ENCODE peak calls at places on chromosomes 11 and 22, in four cellular contexts. E is neural crest cell, Y is suprapubic skin, X is GM10248. O is an unnamed sample.

GRCh38 chr11:34063061-34063795 is 11.7 kb downstream of the CAPRIN1 start:
- DNase-seq in E (no peak), Y (no peak), X (no peak), O (no peak)

GRCh38 chr11:94910779-94911178 is 62.6 kb downstream of the CWC15 start:
- DNase-seq in E (no peak), Y (no peak), X (no peak), O (no peak)

GRCh38 chr11:97968071-97968470 is 1052.7 kb upstream of the CNTN5 start:
- DNase-seq in E (no peak), Y (no peak), X (no peak), O (no peak)

GRCh38 chr11:117670924-117671323 is 126.1 kb downstream of the DSCAML1 start:
- DNase-seq in E (no peak), Y (no peak), X (no peak), O (no peak)

GRCh38 chr11:83073884-83074283 is 2.2 kb upstream of the RAB30 start:
- DNase-seq in E (no peak), Y (no peak), X (no peak), O (no peak)

GRCh38 chr11:85096939-85097338 is 530.2 kb downstream of the DLG2 start:
- DNase-seq in E (no peak), Y (no peak), X (no peak), O (no peak)

GRCh38 chr11:119029340-119030028 is 1.2 kb downstream of the SLC37A4 start:
- DNase-seq in E (no peak), Y (no peak), X (peak), O (peak)

GRCh38 chr11:119066481-119066880 is 1.1 kb upstream of the VPS11 start:
- DNase-seq in E (no peak), Y (no peak), X (no peak), O (no peak)

GRCh38 chr11:120839846-120840402 is 184.0 kb upstream of the TBCEL start:
- DNase-seq in E (no peak), Y (no peak), X (peak), O (no peak)

GRCh38 chr11:132496341-132496740 is 1036.0 kb downstream of the OPCML start:
- DNase-seq in E (no peak), Y (no peak), X (no peak), O (no peak)

GRCh38 chr11:133577403-133577802 is 45.1 kb upstream of the OPCML start:
- DNase-seq in E (no peak), Y (no peak), X (no peak), O (no peak)

GRCh38 chr11:110100476-110101240 is 7.5 kb downstream of the ZC3H12C start:
- DNase-seq in E (no peak), Y (no peak), X (no peak), O (no peak)

GRCh38 chr11:116278076-116278475 is 494.7 kb downstream of the BUD13 start:
- DNase-seq in E (no peak), Y (no peak), X (no peak), O (no peak)

GRCh38 chr11:68127791-68128681 is 6.8 kb upstream of the CHKA start:
- DNase-seq in E (peak), Y (no peak), X (no peak), O (peak)

GRCh38 chr11:95512177-95512576 is 277.4 kb downstream of the FAM76B start:
- DNase-seq in E (no peak), Y (peak), X (no peak), O (no peak)

GRCh38 chr22:41405588-41405987 is 23.8 kb downstream of the TEF start:
- DNase-seq in E (no peak), Y (no peak), X (peak), O (peak)

GRCh38 chr11:3218483-3219280 is at the start of gene MRGPRG:
- DNase-seq in E (no peak), Y (peak), X (no peak), O (no peak)

GRCh38 chr11:77381749-77382693 is 80.5 kb upstream of the GDPD4 start:
- DNase-seq in E (no peak), Y (no peak), X (no peak), O (no peak)

GRCh38 chr11:67273260-67273990 is 7.2 kb downstream of the GRK2 start:
- DNase-seq in E (no peak), Y (peak), X (no peak), O (no peak)

GRCh38 chr11:65078151-65078550 is 5.7 kb downstream of the CDCA5 start:
- DNase-seq in E (peak), Y (no peak), X (peak), O (peak)

GRCh38 chr11:96447208-96447607 is 57.4 kb downstream of the JRKL start:
- DNase-seq in E (no peak), Y (no peak), X (no peak), O (no peak)

GRCh38 chr22:48096846-48097665 is 1334.6 kb downstream of the TBC1D22A start:
- DNase-seq in E (no peak), Y (peak), X (no peak), O (no peak)

GRCh38 chr11:126585388-126586302 is 230.2 kb downstream of the ST3GAL4 start:
- DNase-seq in E (no peak), Y (peak), X (no peak), O (no peak)

GRCh38 chr11:122306776-122307479 is 190.9 kb upstream of the BLID start:
- DNase-seq in E (no peak), Y (no peak), X (no peak), O (no peak)

GRCh38 chr11:62336949-62337681 is at the start of gene ASRGL1:
- DNase-seq in E (peak), Y (peak), X (peak), O (peak)

GRCh38 chr22:30221121-30221992 is 25.2 kb downstream of the LIF start:
- DNase-seq in E (no peak), Y (no peak), X (peak), O (peak)

GRCh38 chr11:131924446-131925240 is 554.2 kb downstream of the NTM start:
- DNase-seq in E (no peak), Y (no peak), X (no peak), O (no peak)

GRCh38 chr11:2591805-2592204 is 108.0 kb downstream of the KCNQ1OT1 start:
- DNase-seq in E (no peak), Y (no peak), X (peak), O (peak)

GRCh38 chr11:15972838-15973237 is 383.5 kb downstream of the SOX6 start:
- DNase-seq in E (no peak), Y (no peak), X (no peak), O (no peak)

GRCh38 chr22:46082633-46083032 is 67.7 kb upstream of the PPARA start:
- DNase-seq in E (no peak), Y (no peak), X (no peak), O (no peak)

GRCh38 chr11:73453562-73453961 is 77.4 kb downstream of the RELT start:
- DNase-seq in E (no peak), Y (no peak), X (no peak), O (no peak)

GRCh38 chr11:27868226-27868625 is 168.0 kb upstream of the BDNF start:
- DNase-seq in E (no peak), Y (no peak), X (no peak), O (no peak)

GRCh38 chr11:7268727-7269126 is 17.0 kb downstream of the SYT9 start:
- DNase-seq in E (no peak), Y (no peak), X (no peak), O (no peak)

GRCh38 chr11:109772846-109773400 is 320.3 kb upstream of the ZC3H12C start:
- DNase-seq in E (no peak), Y (no peak), X (no peak), O (no peak)

GRCh38 chr22:44268431-44269116 is 44.2 kb downstream of the SHISAL1 start:
- DNase-seq in E (no peak), Y (no peak), X (no peak), O (no peak)

GRCh38 chr22:48894064-48894671 is 933.5 kb downstream of the BRD1 start:
- DNase-seq in E (no peak), Y (no peak), X (no peak), O (peak)

GRCh38 chr11:20058749-20059458 is 101.4 kb downstream of the DBX1 start:
- DNase-seq in E (no peak), Y (no peak), X (no peak), O (no peak)

GRCh38 chr11:114059278-114059983 is at the start of gene ZBTB16:
- DNase-seq in E (peak), Y (peak), X (no peak), O (peak)

GRCh38 chr11:3037041-3037944 is 19.9 kb downstream of the CARS1 start:
- DNase-seq in E (peak), Y (peak), X (peak), O (peak)

GRCh38 chr22:46968359-46968740 is 205.9 kb downstream of the TBC1D22A start:
- DNase-seq in E (no peak), Y (no peak), X (no peak), O (no peak)

DNA sequence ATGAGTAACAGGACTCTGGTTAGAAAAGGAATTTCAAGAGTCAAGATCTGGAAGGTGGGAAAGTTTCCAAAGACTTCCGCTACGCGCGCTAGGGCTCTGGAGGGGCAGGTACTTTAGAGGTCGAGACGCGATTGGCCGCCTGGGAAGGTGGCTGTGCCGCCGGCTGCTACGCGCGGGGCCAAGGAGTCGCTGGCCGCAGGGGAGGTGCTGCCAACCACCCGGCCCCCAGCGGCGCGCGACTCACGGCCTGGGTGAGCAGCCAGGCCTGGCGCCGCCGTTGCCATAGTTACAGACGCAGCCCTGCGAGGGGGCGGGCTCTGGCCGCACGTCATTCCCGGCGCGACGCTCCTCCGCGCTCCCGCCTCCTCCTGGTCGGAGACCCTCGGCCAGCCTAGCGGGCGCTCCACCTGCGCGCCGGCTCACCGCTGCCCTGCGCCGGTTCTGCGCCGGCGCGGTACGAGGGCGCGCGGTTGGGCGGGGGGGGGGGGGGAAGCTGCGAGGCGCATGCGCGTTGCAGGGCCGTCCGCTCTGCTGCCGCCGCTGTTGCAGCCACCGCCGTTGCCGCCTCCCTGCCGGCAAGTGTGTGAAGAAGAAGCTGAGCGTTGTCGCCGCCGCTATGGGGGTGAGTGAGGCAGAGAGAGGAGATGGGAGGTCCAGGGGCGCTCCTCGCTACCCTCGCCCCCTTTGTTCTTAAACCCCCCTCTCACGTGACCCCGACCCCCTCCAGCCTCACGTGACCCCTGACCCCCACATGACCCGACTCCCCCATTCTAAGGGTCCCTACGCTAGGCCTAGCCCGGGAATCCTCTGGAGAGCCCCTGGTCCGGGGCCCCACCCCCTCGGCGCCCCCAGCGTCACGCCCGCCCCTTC is at the start of gene NAA40:
- DNase-seq in E (peak), Y (peak), X (peak), O (peak)
- TF ChIP-seq CTCF in E (no peak), Y (no peak), X (no peak), O (no peak)

GRCh38 chr22:24231706-24232105 is 13.2 kb downstream of the GGT5 start:
- DNase-seq in E (no peak), Y (no peak), X (no peak), O (no peak)

GRCh38 chr22:24232725-24233124 is 12.2 kb downstream of the GGT5 start:
- DNase-seq in E (no peak), Y (no peak), X (no peak), O (no peak)

GRCh38 chr22:24233235-24233634 is 11.6 kb downstream of the GGT5 start:
- DNase-seq in E (no peak), Y (no peak), X (peak), O (no peak)

GRCh38 chr22:24232124-24232523 is 12.8 kb downstream of the GGT5 start:
- DNase-seq in E (no peak), Y (no peak), X (peak), O (peak)

DNA sequence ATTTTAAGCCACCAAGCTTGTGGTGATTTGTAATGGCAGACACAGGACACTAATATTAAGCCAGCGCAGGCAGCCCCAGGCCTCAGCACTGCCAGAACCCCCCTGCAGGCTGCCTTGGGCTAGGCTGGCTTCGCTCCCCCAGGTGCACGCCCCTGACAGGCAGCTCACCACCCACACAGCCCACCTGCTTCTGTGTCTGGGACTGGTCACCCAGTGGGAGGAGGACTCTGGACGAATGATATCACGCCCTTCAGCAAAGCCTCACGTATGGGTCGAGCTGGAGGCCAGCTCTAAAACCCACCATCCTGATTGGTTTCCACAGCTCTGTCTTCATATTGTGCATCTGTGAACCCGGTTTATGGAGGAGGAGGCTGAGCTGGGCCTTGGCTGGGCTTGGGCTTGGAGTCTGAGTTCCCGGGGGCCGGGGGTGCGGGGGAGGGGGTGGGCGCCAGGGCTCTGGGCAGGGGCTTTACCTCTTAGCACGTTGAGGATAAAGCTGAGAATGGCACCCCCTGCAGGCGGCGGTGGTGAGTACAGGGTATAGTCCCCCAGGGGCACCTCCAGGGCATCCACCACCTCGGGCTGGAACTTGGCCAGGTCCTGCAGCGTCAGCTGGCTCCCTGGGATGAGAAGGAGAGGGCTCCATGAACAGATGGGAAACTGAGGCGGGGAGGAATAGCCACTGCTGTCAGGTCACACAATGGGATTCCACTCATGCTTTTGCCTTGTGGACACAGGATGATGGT is 13.8 kb downstream of the GGT5 start:
- DNase-seq in E (peak), Y (no peak), X (peak), O (peak)
- TF ChIP-seq CTCF in E (peak), Y (peak), X (peak), O (peak)

GRCh38 chr22:39306456-39307361 is 12.7 kb downstream of the RPL3 start:
- DNase-seq in E (no peak), Y (peak), X (no peak), O (peak)
- TF ChIP-seq CTCF in E (peak), Y (no peak), X (peak), O (peak)

GRCh38 chr11:44351898-44352498 is 42.1 kb upstream of the ALX4 start:
- DNase-seq in E (no peak), Y (no peak), X (no peak), O (no peak)
- TF ChIP-seq CTCF in E (peak), Y (no peak), X (peak), O (no peak)

DNA sequence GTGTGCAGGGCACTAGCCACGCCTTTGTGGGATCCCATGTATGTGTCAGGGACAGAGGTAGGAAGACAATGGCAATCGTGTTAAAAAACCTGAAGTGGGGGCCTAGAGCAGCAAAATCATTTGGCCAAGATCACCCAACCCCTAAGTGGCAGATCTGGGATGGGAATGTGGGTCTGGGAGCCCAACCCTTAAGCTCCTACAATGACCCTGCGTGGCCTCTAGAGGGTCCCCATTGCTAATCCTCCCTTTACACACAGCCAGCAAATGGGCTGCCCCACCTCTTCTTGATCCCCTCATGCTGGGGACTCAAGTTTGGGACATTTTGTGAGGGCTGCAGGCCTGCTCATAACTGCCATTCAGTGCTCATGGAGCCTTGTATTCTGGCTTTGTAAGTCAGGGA is 73.2 kb upstream of the SUSD2 start:
- DNase-seq in E (no peak), Y (no peak), X (no peak), O (no peak)
- TF ChIP-seq CTCF in E (no peak), Y (no peak), X (no peak), O (no peak)

GRCh38 chr22:50696799-50697561 is 24.4 kb downstream of the SHANK3 start:
- DNase-seq in E (peak), Y (peak), X (no peak), O (no peak)
- TF ChIP-seq CTCF in E (peak), Y (peak), X (no peak), O (no peak)

GRCh38 chr11:372809-373715 is 3.8 kb downstream of the B4GALNT4 start:
- DNase-seq in E (no peak), Y (no peak), X (no peak), O (no peak)
- TF ChIP-seq CTCF in E (no peak), Y (no peak), X (no peak), O (no peak)